ENCODE peak calls at places on chromosomes 4 and X, in eight cellular contexts. F is H9, M is neuronal stem cell, W is mesenchymal stem cell, G is osteoblast, C is K562, T is MM.1S, Z is SK-N-SH. X is an unnamed sample.

GRCh38 chr4:165208741-165209388 is 1.5 kb downstream of the KLHL2 start:
- DNase-seq in F (no peak), W (no peak), T (no peak), G (peak; percentile 69), M (no peak), C (no peak), Z (no peak), X (peak; percentile 51)

GRCh38 chr4:70892086-70892769 is 9.9 kb upstream of the MOB1B start:
- DNase-seq in M (no peak), F (no peak), G (no peak), C (no peak), W (no peak), Z (no peak), T (no peak), X (no peak)

GRCh38 chr4:46329118-46329976 is 60.6 kb downstream of the GABRA2 start:
- DNase-seq in C (no peak), Z (peak; percentile 2), F (peak; percentile 46), G (no peak), M (peak; percentile 45), W (peak; percentile 77), T (peak; percentile 74), X (peak; percentile 72)

GRCh38 chrX:136961594-136962135 is 72.1 kb downstream of the GPR101 start:
- DNase-seq in T (no peak), C (no peak), M (no peak), W (no peak), Z (no peak), F (no peak), G (no peak), X (no peak)

GRCh38 chrX:22053486-22053885 is 21.4 kb downstream of the PHEX start:
- DNase-seq in G (no peak), T (no peak), Z (no peak), F (no peak), C (no peak), W (no peak), M (no peak), X (no peak)

GRCh38 chr4:153676491-153676890 is 7.6 kb upstream of the TLR2 start:
- DNase-seq in M (no peak), W (no peak), Z (no peak), T (no peak), C (no peak), F (no peak), G (no peak), X (no peak)

GRCh38 chr4:154009795-154010194 is 220.9 kb upstream of the SFRP2 start:
- DNase-seq in F (no peak), T (no peak), W (no peak), G (no peak), C (no peak), M (no peak), Z (no peak), X (no peak)

GRCh38 chr4:173527103-173527876 is 2.7 kb downstream of the HAND2 start:
- DNase-seq in T (no peak), Z (no peak), G (peak; percentile 71), W (peak; percentile 66), M (no peak), C (no peak), F (peak; percentile 77), X (no peak)

GRCh38 chr4:76594152-76594551 is 159.1 kb downstream of the SHROOM3 start:
- DNase-seq in C (no peak), F (no peak), W (no peak), T (no peak), G (no peak), M (no peak), Z (no peak), X (no peak)

GRCh38 chr4:159884989-159885388 is 782.1 kb downstream of the RAPGEF2 start:
- DNase-seq in Z (no peak), C (no peak), F (no peak), G (no peak), T (no peak), M (no peak), W (no peak), X (no peak)

GRCh38 chr4:154489558-154490260 is 1.9 kb downstream of the DCHS2 start:
- DNase-seq in M (no peak), C (no peak), G (no peak), T (no peak), F (no peak), Z (peak; percentile 9), W (no peak), X (no peak)

GRCh38 chr4:30696195-30696594 is 24.0 kb upstream of the PCDH7 start:
- DNase-seq in C (no peak), M (no peak), F (no peak), Z (no peak), G (no peak), T (no peak), W (no peak), X (no peak)

GRCh38 chr4:184322328-184323025 is 104.8 kb upstream of the ENPP6 start:
- DNase-seq in F (no peak), C (no peak), G (no peak), W (no peak), Z (no peak), T (no peak), M (no peak), X (no peak)

GRCh38 chrX:27583976-27584375 is 6.2 kb upstream of the DCAF8L2 start:
- DNase-seq in M (no peak), Z (no peak), T (no peak), W (peak; percentile 5), F (no peak), C (no peak), G (no peak), X (no peak)

GRCh38 chrX:23784487-23785301 is 1.7 kb downstream of the SAT1 start:
- DNase-seq in W (peak; percentile 84), C (peak; percentile 26), F (no peak), G (peak; percentile 57), M (no peak), T (no peak), Z (no peak), X (peak; percentile 81)

GRCh38 chr4:40736910-40737309 is 12.8 kb upstream of the NSUN7 start:
- DNase-seq in F (no peak), M (no peak), T (peak; percentile 69), W (peak; percentile 47), G (peak; percentile 77), C (peak; percentile 11), Z (peak; percentile 53), X (peak; percentile 61)

DNA sequence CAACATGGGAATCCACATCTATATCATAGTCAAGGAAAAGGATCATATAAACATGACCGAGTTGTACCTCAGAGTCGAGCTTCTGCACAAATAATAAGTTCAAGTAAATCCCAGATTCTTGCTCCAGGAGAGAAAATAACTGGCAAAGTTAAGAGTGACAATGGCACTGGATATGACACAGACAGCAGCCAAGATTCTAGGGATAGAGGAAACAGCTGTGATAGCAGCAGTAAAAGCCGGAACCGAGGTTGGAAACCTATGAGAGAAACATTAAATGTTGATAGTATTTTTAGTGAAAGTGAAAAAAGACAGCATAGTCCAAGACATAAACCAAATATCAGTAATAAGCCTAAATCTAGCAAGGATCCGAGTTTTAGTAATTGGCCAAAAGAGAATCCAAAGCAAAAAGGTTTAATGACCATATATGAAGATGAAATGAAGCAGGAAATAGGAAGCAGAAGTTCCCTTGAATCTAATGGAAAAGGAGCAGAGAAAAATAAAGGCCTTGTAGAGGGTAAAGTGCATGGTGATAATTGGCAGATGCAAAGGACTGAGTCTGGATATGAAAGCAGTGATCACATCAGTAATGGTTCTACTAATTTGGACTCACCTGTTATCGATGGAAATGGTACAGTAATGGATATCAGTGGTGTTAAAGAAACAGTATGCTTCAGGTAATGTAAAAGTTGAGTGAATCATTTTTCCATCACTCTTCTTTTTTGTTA is 50.4 kb downstream of the FABP2 start:
- DNase-seq in C (no peak), W (no peak), Z (no peak), G (no peak), T (no peak), M (no peak), F (no peak), X (no peak)
- H2AFZ ChIP-seq in C (no peak overlapping the region), W (no peak overlapping the region), Z (no peak overlapping the region), G (no peak overlapping the region), T (no peak overlapping the region), M (no peak overlapping the region), F (no peak overlapping the region), X (no peak overlapping the region)

GRCh38 chrX:57104406-57104805 is 16.9 kb downstream of the SPIN2B start:
- DNase-seq in W (no peak), C (no peak), Z (no peak), G (no peak), T (no peak), F (no peak), M (no peak), X (no peak)
- H3K9me3 ChIP-seq in W (peaks cover 18% of the 10 kb centered on the region), C (no peaks in the 10 kb centered on the region), Z (no peaks in the 10 kb centered on the region), G (no peaks in the 10 kb centered on the region), T (no peaks in the 10 kb centered on the region), F (peaks cover 34% of the 10 kb centered on the region), M (no peaks in the 10 kb centered on the region), X (no peaks in the 10 kb centered on the region)

DNA sequence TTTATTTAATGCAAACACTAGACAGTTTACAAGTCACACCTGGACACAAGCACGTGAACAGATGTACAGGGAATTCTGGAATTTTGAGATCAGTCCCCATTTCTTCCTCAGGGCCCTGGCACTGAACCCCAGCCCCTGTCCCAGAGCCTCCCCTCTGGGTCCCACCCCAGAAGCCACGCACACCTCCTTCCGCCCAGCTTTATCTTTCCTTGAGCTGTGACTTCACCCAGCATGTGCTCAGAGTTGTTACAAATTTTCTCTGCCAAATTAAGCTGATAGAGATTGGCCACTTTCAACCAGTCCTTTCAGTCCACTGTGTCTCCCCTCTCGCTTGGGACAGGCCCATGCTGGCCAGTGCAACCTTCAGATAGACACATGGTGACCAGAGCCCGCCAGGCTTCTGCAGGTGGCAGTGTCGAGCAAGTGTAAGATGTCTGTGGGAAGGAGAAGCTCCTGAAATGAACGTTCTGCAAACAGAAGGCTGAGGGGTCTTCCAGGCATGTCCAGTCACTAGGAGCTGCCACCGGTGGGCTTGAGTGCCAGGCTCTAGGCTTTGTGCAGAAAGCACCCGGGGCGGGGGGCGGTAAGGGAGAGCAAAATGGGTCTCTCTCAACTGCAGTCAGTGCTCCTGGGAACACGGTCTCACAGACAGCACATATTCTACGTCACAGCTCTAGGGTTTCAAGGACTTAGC is 73.3 kb downstream of the MTMR1 start:
- DNase-seq in Z (no peak), C (no peak), M (no peak), F (peak; percentile 54), G (peak; percentile 78), T (no peak), W (no peak), X (peak; percentile 51)
- H3K27ac ChIP-seq in Z (no peak overlapping the region), C (peak overlapping the region; percentile 47), M (no peak overlapping the region), F (no peak overlapping the region), G (peak overlapping the region; percentile 61), T (no peak overlapping the region), W (no peak overlapping the region), X (no peak overlapping the region)

DNA sequence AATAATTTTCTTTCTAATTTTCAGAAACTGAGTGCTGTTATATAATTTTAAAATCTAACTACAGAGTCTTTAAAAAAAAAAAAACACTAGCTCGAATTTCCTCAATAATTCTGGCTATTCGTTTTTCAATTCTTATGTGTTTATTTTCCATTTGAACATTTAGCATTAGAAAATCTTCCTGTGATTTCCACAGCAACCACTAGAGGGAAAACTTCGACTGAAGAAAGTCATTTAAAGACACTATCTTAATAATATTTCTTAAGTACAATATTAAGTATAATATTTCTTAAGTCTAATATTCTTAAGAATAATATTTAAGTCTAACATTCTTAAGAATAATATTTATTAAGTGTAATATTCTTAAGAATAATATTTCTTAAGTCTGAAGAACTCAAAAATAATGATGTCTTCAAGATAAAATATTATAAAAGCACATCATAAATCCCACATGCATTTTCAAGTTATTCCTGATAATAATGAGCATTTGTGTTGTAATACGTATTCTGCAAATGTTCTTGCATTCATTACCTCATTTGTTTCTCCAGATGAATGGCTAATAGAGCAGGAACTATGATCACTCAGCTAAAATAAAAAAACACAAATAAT is 118.4 kb upstream of the WDR17 start:
- DNase-seq in Z (no peak), C (no peak), F (no peak), W (peak; percentile 31), T (peak; percentile 48), G (no peak), M (no peak), X (peak; percentile 53)
- H2AFZ ChIP-seq in Z (peak overlapping the region; percentile 15), C (no peak overlapping the region), F (no peak overlapping the region), W (no peak overlapping the region), T (peak overlapping the region; percentile 88), G (no peak overlapping the region), M (no peak overlapping the region), X (no peak overlapping the region)

GRCh38 chr4:177012918-177013545 is 220.3 kb upstream of the VEGFC start:
- DNase-seq in M (no peak), C (no peak), T (no peak), W (no peak), F (no peak), G (no peak), Z (no peak), X (no peak)
- H3K9me3 ChIP-seq in M (peaks cover 6% of the 10 kb centered on the region), C (no peaks in the 10 kb centered on the region), T (no peaks in the 10 kb centered on the region), W (peaks cover 28% of the 10 kb centered on the region), F (no peaks in the 10 kb centered on the region), G (peaks cover 9% of the 10 kb centered on the region), Z (peaks cover 12% of the 10 kb centered on the region), X (no peaks in the 10 kb centered on the region)

X was measured in Karpas-422.